ENCODE peak calls at places on chromosomes 6 and 20, in nine cellular contexts. G is ascending aorta, A is WERI-Rb-1, M is lung, R is PC-9, C is breast epithelium, L is fibroblast of pulmonary artery, Z is astrocyte of the spinal cord, X is choroid plexus epithelial cell. D is an unnamed sample.

GRCh38 chr6:15253107-15254073 is 7.5 kb downstream of the JARID2 start:
- DNase-seq in G (no peak), A (no peak), M (no peak), R (no peak), C (no peak), L (no peak), Z (no peak), X (no peak), D (no peak)

GRCh38 chr20:20130399-20130798 is 78.1 kb downstream of the CFAP61 start:
- DNase-seq in G (no peak), A (peak; percentile 38), M (no peak), R (no peak), C (no peak), L (peak; percentile 3), Z (no peak), X (peak; percentile 10), D (no peak)

GRCh38 chr6:109336221-109336955 is 45.9 kb downstream of the CD164 start:
- DNase-seq in G (no peak), A (no peak), M (peak; percentile 41), R (peak; percentile 60), C (peak; percentile 71), L (peak; percentile 52), Z (peak; percentile 45), X (peak; percentile 56), D (no peak)

GRCh38 chr6:69164564-69165252 is 529.6 kb downstream of the ADGRB3 start:
- DNase-seq in G (no peak), A (peak; percentile 19), M (no peak), R (no peak), C (no peak), L (no peak), Z (no peak), X (peak; percentile 6), D (no peak)

GRCh38 chr20:49323622-49324238 is 45.9 kb upstream of the ZNFX1 start:
- DNase-seq in G (peak; percentile 16), A (no peak), M (peak; percentile 32), R (peak; percentile 58), C (no peak), L (peak; percentile 89), Z (peak; percentile 76), X (peak; percentile 85), D (no peak)

GRCh38 chr6:37965964-37966676 is 146.6 kb downstream of the ZFAND3 start:
- DNase-seq in G (no peak), A (no peak), M (no peak), R (peak; percentile 3), C (no peak), L (peak; percentile 40), Z (peak; percentile 84), X (peak; percentile 28), D (no peak)

GRCh38 chr6:63795006-63795405 is 159.4 kb downstream of the PHF3 start:
- DNase-seq in G (no peak), A (no peak), M (no peak), R (no peak), C (no peak), L (no peak), Z (no peak), X (no peak), D (no peak)

GRCh38 chr20:24809606-24810005 is 139.5 kb upstream of the CST7 start:
- DNase-seq in G (no peak), A (no peak), M (no peak), R (no peak), C (no peak), L (no peak), Z (no peak), X (no peak), D (no peak)

GRCh38 chr6:146912730-146913680 is 291.2 kb upstream of the STXBP5 start:
- DNase-seq in G (no peak), A (no peak), M (no peak), R (no peak), C (no peak), L (peak; percentile 66), Z (no peak), X (peak; percentile 55), D (no peak)

GRCh38 chr6:133641111-133641510 is 247.8 kb upstream of the TCF21 start:
- DNase-seq in G (no peak), A (no peak), M (no peak), R (no peak), C (no peak), L (no peak), Z (no peak), X (no peak), D (no peak)
- TF ChIP-seq CTCF in G (no peak), A (no peak), M (no peak), R (no peak), C (no peak), L (no peak), Z (no peak), X (no peak), D (no peak)

GRCh38 chr6:35496851-35497570 is at the start of gene TEAD3:
- DNase-seq in G (no peak), A (peak; percentile 85), M (peak; percentile 64), R (peak; percentile 91), C (peak; percentile 72), L (peak; percentile 61), Z (peak; percentile 47), X (peak; percentile 60), D (no peak)
- TF ChIP-seq CTCF in G (peak; percentile 37), A (peak; percentile 34), M (no peak), R (no peak), C (no peak), L (no peak), Z (peak; percentile 12), X (peak; percentile 11), D (no peak)

GRCh38 chr6:169794317-169795055 is 43.1 kb downstream of the ERMARD start:
- DNase-seq in G (no peak), A (no peak), M (peak; percentile 22), R (no peak), C (no peak), L (no peak), Z (no peak), X (no peak), D (no peak)

GRCh38 chr6:169791721-169792131 is 40.3 kb downstream of the ERMARD start:
- DNase-seq in G (no peak), A (no peak), M (no peak), R (no peak), C (no peak), L (no peak), Z (peak; percentile 18), X (peak; percentile 26), D (no peak)

GRCh38 chr6:169789944-169790927 is 38.8 kb downstream of the ERMARD start:
- DNase-seq in G (no peak), A (peak; percentile 80), M (peak; percentile 68), R (peak; percentile 47), C (peak; percentile 76), L (peak; percentile 67), Z (peak; percentile 77), X (peak; percentile 74), D (no peak)

GRCh38 chr6:169793408-169793807 is 42.0 kb downstream of the ERMARD start:
- DNase-seq in G (no peak), A (no peak), M (peak; percentile 18), R (no peak), C (no peak), L (no peak), Z (no peak), X (no peak), D (no peak)

DNA sequence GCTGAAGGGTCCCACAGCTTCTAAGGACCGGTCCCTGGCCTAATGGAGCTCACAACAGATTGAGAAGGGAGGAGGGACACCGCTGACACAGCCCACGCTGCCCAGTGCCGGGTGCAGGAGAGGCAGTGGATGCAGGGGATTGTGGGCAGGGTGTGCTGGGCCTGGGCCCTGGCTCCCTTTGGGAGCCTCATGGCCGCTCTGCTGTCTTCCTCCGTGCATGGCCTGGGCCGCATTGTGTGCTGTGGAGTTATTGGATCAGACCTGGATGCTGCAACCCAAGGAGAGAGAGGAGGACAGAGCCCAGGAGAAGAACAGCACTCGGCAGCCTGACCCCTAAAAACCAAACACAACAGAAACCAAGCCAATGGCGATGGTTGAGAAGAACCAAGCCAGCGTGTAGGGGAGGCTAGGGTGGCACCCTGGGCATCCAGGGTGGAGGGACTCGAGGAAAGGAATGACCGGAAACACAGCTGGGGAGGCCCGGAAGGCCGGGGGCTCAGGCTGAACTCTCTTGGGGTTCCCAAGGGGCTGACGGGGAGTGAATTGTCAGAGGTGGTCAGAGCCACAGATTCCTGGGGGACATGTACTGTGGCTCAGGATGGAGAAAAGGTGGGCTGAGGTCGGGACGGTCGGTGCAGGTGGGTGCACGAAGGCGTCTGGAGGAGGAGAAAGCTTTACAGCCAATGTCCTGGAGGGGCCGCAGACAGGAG is 41.0 kb downstream of the ERMARD start:
- DNase-seq in G (no peak), A (no peak), M (peak; percentile 16), R (no peak), C (no peak), L (no peak), Z (no peak), X (no peak), D (no peak)
- TF ChIP-seq CTCF in G (no peak), A (no peak), M (no peak), R (no peak), C (no peak), L (no peak), Z (no peak), X (no peak), D (no peak)

DNA sequence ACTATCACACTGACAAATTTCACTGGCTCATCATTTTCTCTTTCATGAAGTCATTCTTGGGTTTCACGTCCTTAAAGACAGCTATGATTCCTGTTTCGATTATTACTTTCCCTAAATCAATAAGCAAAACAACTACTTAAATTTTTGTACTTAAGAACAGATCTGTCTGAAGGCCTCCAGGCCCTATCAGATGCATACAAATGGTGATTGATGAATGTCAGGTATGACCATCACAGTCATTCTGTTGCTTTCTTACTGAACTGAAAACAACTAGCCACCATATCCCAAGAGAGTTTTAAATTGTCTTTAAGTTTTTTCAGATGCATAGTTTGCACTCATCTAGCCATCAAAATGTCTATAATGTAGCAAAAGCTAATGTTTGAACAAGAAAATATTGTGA is 20.9 kb upstream of the HTR1E start:
- DNase-seq in G (no peak), A (no peak), M (no peak), R (no peak), C (no peak), L (no peak), Z (no peak), X (no peak), D (no peak)
- TF ChIP-seq CTCF in G (no peak), A (no peak), M (no peak), R (no peak), C (no peak), L (no peak), Z (no peak), X (no peak), D (no peak)

DNA sequence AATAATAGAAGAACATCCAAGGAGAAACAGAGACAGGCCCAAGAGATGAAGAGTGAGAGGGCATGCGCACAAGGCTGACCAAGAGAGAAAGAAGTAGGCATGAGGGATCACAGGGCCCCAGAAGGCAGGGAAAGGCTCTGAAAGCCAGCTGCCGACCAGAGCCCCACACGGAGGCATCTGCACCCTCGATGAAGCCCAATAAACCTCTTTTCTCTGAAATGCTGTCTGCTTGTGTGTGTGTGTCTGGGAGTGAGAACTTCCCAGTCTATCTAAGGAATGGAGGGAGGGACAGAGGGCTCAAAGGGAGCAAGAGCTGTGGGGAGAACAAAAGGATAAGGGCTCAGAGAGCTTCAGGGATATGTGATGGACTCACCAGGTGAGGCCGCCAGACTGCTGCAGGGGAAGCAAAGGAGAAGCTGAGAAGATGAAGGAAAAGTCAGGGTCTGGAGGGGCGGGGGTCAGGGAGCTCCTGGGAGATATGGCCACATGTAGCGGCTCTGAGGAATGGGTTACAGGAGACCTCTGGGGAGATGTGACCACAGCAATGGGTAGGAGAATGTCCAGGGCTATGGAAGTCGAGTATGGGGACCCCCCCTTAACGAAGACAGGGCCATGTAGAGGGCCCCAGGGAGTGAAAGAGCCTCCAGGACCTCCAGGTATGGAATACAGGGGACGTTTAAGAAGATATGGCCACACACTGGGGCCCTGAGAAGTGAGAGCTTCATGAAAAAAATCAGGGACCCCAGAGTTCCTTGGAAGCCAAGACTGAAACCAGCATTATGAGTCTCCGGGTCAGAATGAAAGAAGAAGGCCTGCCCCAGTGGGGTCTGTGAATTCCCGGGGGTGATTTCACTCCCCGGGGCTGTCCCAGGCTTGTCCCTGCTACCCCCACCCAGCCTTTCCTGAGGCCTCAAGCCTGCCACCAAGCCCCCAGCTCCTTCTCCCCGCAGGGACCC is 981 bp upstream of the TNF start:
- DNase-seq in G (no peak), A (no peak), M (no peak), R (no peak), C (no peak), L (no peak), Z (no peak), X (no peak), D (no peak)
- TF ChIP-seq CTCF in G (no peak), A (peak; percentile 48), M (no peak), R (no peak), C (no peak), L (no peak), Z (no peak), X (no peak), D (no peak)